ENCODE peak calls at places on chromosomes 12 and 14, in nine cellular contexts. W is C1 segment of cervical spinal cord; T is coronary artery; Q is tibial nerve; Y is colonic mucosa; J is cardiac muscle cell; P is immature natural killer cell; K is brain microvascular endothelial cell; R is activated T-cell treated with anti-CD3 and anti-CD28 coated beads, Interleukin-2, amount 50 U/mL, for 48 hours. X is an unnamed sample.

GRCh38 chr12:26425587-26426260 is 230.4 kb downstream of the SSPN start:
- DNase-seq in W (no peak), T (no peak), Q (no peak), Y (no peak), J (no peak), P (no peak), K (peak), R (no peak), X (no peak)

GRCh38 chr12:52903855-52904508 is 894 bp downstream of the KRT8 start:
- DNase-seq in W (no peak), T (no peak), Q (no peak), Y (peak), J (peak), P (no peak), K (no peak), R (peak), X (no peak)

GRCh38 chr12:121576851-121577391 is 3.9 kb downstream of the KDM2B start:
- DNase-seq in W (peak), T (no peak), Q (peak), Y (peak), J (no peak), P (no peak), K (peak), R (no peak), X (no peak)

GRCh38 chr12:15334225-15334624 is 11.9 kb downstream of the PTPRO start:
- DNase-seq in W (no peak), T (no peak), Q (no peak), Y (no peak), J (no peak), P (no peak), K (no peak), R (no peak), X (no peak)

GRCh38 chr12:33876618-33877017 is 145.7 kb upstream of the ALG10 start:
- DNase-seq in W (no peak), T (no peak), Q (no peak), Y (no peak), J (no peak), P (no peak), K (no peak), R (no peak), X (no peak)

GRCh38 chr14:89331398-89331797 is 85.6 kb downstream of the FOXN3 start:
- DNase-seq in W (no peak), T (no peak), Q (no peak), Y (no peak), J (no peak), P (no peak), K (no peak), R (no peak), X (no peak)

GRCh38 chr14:78291958-78292357 is 121.8 kb downstream of the NRXN3 start:
- DNase-seq in W (no peak), T (no peak), Q (no peak), Y (no peak), J (no peak), P (no peak), K (no peak), R (no peak), X (no peak)

GRCh38 chr14:78310263-78310662 is 140.1 kb downstream of the NRXN3 start:
- DNase-seq in W (no peak), T (no peak), Q (no peak), Y (no peak), J (no peak), P (no peak), K (no peak), R (no peak), X (no peak)

GRCh38 chr14:106269029-106269428 is 742.6 kb downstream of the TMEM121 start:
- DNase-seq in W (no peak), T (no peak), Q (no peak), Y (no peak), J (no peak), P (no peak), K (no peak), R (no peak), X (no peak)

GRCh38 chr14:103868242-103868897 is 21.0 kb upstream of the PPP1R13B start:
- DNase-seq in W (no peak), T (peak), Q (no peak), Y (no peak), J (no peak), P (no peak), K (no peak), R (no peak), X (no peak)

GRCh38 chr12:32896438-32897275 is at the start of gene PKP2:
- DNase-seq in W (peak), T (no peak), Q (peak), Y (peak), J (peak), P (peak), K (no peak), R (peak), X (peak)

GRCh38 chr12:104456950-104457745 is 400 bp downstream of the CHST11 start:
- DNase-seq in W (peak), T (peak), Q (peak), Y (peak), J (peak), P (peak), K (peak), R (peak), X (peak)

GRCh38 chr12:46888568-46888967 is 62.8 kb upstream of the SLC38A4 start:
- DNase-seq in W (no peak), T (no peak), Q (no peak), Y (no peak), J (no peak), P (peak), K (no peak), R (no peak), X (no peak)

GRCh38 chr12:110371408-110372055 is 32.0 kb downstream of the ANAPC7 start:
- DNase-seq in W (no peak), T (no peak), Q (no peak), Y (no peak), J (no peak), P (peak), K (peak), R (no peak), X (no peak)

GRCh38 chr12:62227091-62227490 is 33.1 kb upstream of the USP15 start:
- DNase-seq in W (no peak), T (no peak), Q (no peak), Y (no peak), J (no peak), P (no peak), K (no peak), R (no peak), X (no peak)

GRCh38 chr14:101591121-101591520 is 29.8 kb downstream of the DIO3 start:
- DNase-seq in W (no peak), T (peak), Q (no peak), Y (no peak), J (no peak), P (no peak), K (no peak), R (no peak), X (no peak)

X was measured in suprapubic skin.